ENCODE peak calls at places on chromosome 20, in nine cellular contexts. One of them, this sample, is unnamed.

GRCh38 chr20:46215913-46216707 is 92.2 kb downstream of the CDH22 start:
- DNase-seq in EL: peak; percentile 82
- DNase-seq in DMS153: no peak
- DNase-seq in fibroblast of lung: peak; percentile 59
- DNase-seq in glutamatergic neuron: peak; percentile 81
- DNase-seq in stimulated activated CD4-positive, alpha-beta T cell treated with anti-CD3 and anti-CD28 coated beads, Interleukin-4, amount 100 ng/mL, for 48 hours: no peak
- DNase-seq in activated T-cell treated with anti-CD3 and anti-CD28 coated beads, Interleukin-2, amount 50 U/mL, for 24 hours: no peak
- DNase-seq in AG09319: no peak
- DNase-seq in Right ventricle myocardium inferior: no peak
- DNase-seq in this sample: no peak

GRCh38 chr20:35907017-35907685 is 47.2 kb downstream of the SCAND1 start:
- DNase-seq in EL: no peak
- DNase-seq in DMS153: no peak
- DNase-seq in fibroblast of lung: no peak
- DNase-seq in glutamatergic neuron: no peak
- DNase-seq in stimulated activated CD4-positive, alpha-beta T cell treated with anti-CD3 and anti-CD28 coated beads, Interleukin-4, amount 100 ng/mL, for 48 hours: no peak
- DNase-seq in activated T-cell treated with anti-CD3 and anti-CD28 coated beads, Interleukin-2, amount 50 U/mL, for 24 hours: no peak
- DNase-seq in AG09319: no peak
- DNase-seq in Right ventricle myocardium inferior: no peak
- DNase-seq in this sample: no peak

GRCh38 chr20:62064788-62065668 is 653 bp downstream of the TAF4 start:
- DNase-seq in EL: peak; percentile 12
- DNase-seq in DMS153: no peak
- DNase-seq in fibroblast of lung: no peak
- DNase-seq in glutamatergic neuron: peak; percentile 60
- DNase-seq in stimulated activated CD4-positive, alpha-beta T cell treated with anti-CD3 and anti-CD28 coated beads, Interleukin-4, amount 100 ng/mL, for 48 hours: no peak
- DNase-seq in activated T-cell treated with anti-CD3 and anti-CD28 coated beads, Interleukin-2, amount 50 U/mL, for 24 hours: no peak
- DNase-seq in AG09319: no peak
- DNase-seq in Right ventricle myocardium inferior: no peak
- DNase-seq in this sample: no peak

GRCh38 chr20:23032056-23032455 is 3.1 kb upstream of the SSTR4 start:
- DNase-seq in EL: no peak
- DNase-seq in DMS153: no peak
- DNase-seq in fibroblast of lung: no peak
- DNase-seq in glutamatergic neuron: no peak
- DNase-seq in stimulated activated CD4-positive, alpha-beta T cell treated with anti-CD3 and anti-CD28 coated beads, Interleukin-4, amount 100 ng/mL, for 48 hours: no peak
- DNase-seq in activated T-cell treated with anti-CD3 and anti-CD28 coated beads, Interleukin-2, amount 50 U/mL, for 24 hours: no peak
- DNase-seq in AG09319: no peak
- DNase-seq in Right ventricle myocardium inferior: no peak
- DNase-seq in this sample: no peak

GRCh38 chr20:63737940-63738686 is 1.5 kb upstream of the SLC2A4RG start:
- DNase-seq in EL: no peak
- DNase-seq in DMS153: no peak
- DNase-seq in fibroblast of lung: no peak
- DNase-seq in glutamatergic neuron: peak; percentile 46
- DNase-seq in stimulated activated CD4-positive, alpha-beta T cell treated with anti-CD3 and anti-CD28 coated beads, Interleukin-4, amount 100 ng/mL, for 48 hours: no peak
- DNase-seq in activated T-cell treated with anti-CD3 and anti-CD28 coated beads, Interleukin-2, amount 50 U/mL, for 24 hours: peak; percentile 68
- DNase-seq in AG09319: no peak
- DNase-seq in Right ventricle myocardium inferior: no peak
- DNase-seq in this sample: no peak

GRCh38 chr20:7893019-7893730 is 47.1 kb downstream of the HAO1 start:
- DNase-seq in EL: no peak
- DNase-seq in DMS153: no peak
- DNase-seq in fibroblast of lung: no peak
- DNase-seq in glutamatergic neuron: no peak
- DNase-seq in stimulated activated CD4-positive, alpha-beta T cell treated with anti-CD3 and anti-CD28 coated beads, Interleukin-4, amount 100 ng/mL, for 48 hours: no peak
- DNase-seq in activated T-cell treated with anti-CD3 and anti-CD28 coated beads, Interleukin-2, amount 50 U/mL, for 24 hours: no peak
- DNase-seq in AG09319: no peak
- DNase-seq in Right ventricle myocardium inferior: no peak
- DNase-seq in this sample: no peak

GRCh38 chr20:19745106-19745505 is 13.0 kb upstream of the RIN2 start:
- DNase-seq in EL: no peak
- DNase-seq in DMS153: no peak
- DNase-seq in fibroblast of lung: no peak
- DNase-seq in glutamatergic neuron: no peak
- DNase-seq in stimulated activated CD4-positive, alpha-beta T cell treated with anti-CD3 and anti-CD28 coated beads, Interleukin-4, amount 100 ng/mL, for 48 hours: no peak
- DNase-seq in activated T-cell treated with anti-CD3 and anti-CD28 coated beads, Interleukin-2, amount 50 U/mL, for 24 hours: no peak
- DNase-seq in AG09319: no peak
- DNase-seq in Right ventricle myocardium inferior: no peak
- DNase-seq in this sample: no peak

GRCh38 chr20:62804632-62805364 is at the start of gene OGFR:
- DNase-seq in EL: peak; percentile 64
- DNase-seq in DMS153: no peak
- DNase-seq in fibroblast of lung: peak; percentile 51
- DNase-seq in glutamatergic neuron: peak; percentile 65
- DNase-seq in stimulated activated CD4-positive, alpha-beta T cell treated with anti-CD3 and anti-CD28 coated beads, Interleukin-4, amount 100 ng/mL, for 48 hours: peak; percentile 53
- DNase-seq in activated T-cell treated with anti-CD3 and anti-CD28 coated beads, Interleukin-2, amount 50 U/mL, for 24 hours: peak; percentile 83
- DNase-seq in AG09319: no peak
- DNase-seq in Right ventricle myocardium inferior: peak; percentile 85
- DNase-seq in this sample: no peak

GRCh38 chr20:54025166-54025835 is 45.1 kb downstream of the BCAS1 start:
- DNase-seq in EL: no peak
- DNase-seq in DMS153: no peak
- DNase-seq in fibroblast of lung: peak; percentile 89
- DNase-seq in glutamatergic neuron: no peak
- DNase-seq in stimulated activated CD4-positive, alpha-beta T cell treated with anti-CD3 and anti-CD28 coated beads, Interleukin-4, amount 100 ng/mL, for 48 hours: no peak
- DNase-seq in activated T-cell treated with anti-CD3 and anti-CD28 coated beads, Interleukin-2, amount 50 U/mL, for 24 hours: no peak
- DNase-seq in AG09319: peak; percentile 29
- DNase-seq in Right ventricle myocardium inferior: no peak
- DNase-seq in this sample: peak; percentile 58

GRCh38 chr20:45350217-45350616 is 2.0 kb upstream of the SDC4 start:
- DNase-seq in EL: no peak
- DNase-seq in DMS153: no peak
- DNase-seq in fibroblast of lung: no peak
- DNase-seq in glutamatergic neuron: no peak
- DNase-seq in stimulated activated CD4-positive, alpha-beta T cell treated with anti-CD3 and anti-CD28 coated beads, Interleukin-4, amount 100 ng/mL, for 48 hours: no peak
- DNase-seq in activated T-cell treated with anti-CD3 and anti-CD28 coated beads, Interleukin-2, amount 50 U/mL, for 24 hours: no peak
- DNase-seq in AG09319: no peak
- DNase-seq in Right ventricle myocardium inferior: no peak
- DNase-seq in this sample: no peak

GRCh38 chr20:36335187-36335870 is 29.2 kb downstream of the DLGAP4 start:
- DNase-seq in EL: no peak
- DNase-seq in DMS153: no peak
- DNase-seq in fibroblast of lung: no peak
- DNase-seq in glutamatergic neuron: peak; percentile 10
- DNase-seq in stimulated activated CD4-positive, alpha-beta T cell treated with anti-CD3 and anti-CD28 coated beads, Interleukin-4, amount 100 ng/mL, for 48 hours: no peak
- DNase-seq in activated T-cell treated with anti-CD3 and anti-CD28 coated beads, Interleukin-2, amount 50 U/mL, for 24 hours: no peak
- DNase-seq in AG09319: no peak
- DNase-seq in Right ventricle myocardium inferior: no peak
- DNase-seq in this sample: no peak

GRCh38 chr20:884983-885952 is 30.9 kb downstream of the ANGPT4 start:
- DNase-seq in EL: peak; percentile 19
- DNase-seq in DMS153: peak; percentile 25
- DNase-seq in fibroblast of lung: peak; percentile 38
- DNase-seq in glutamatergic neuron: peak; percentile 83
- DNase-seq in stimulated activated CD4-positive, alpha-beta T cell treated with anti-CD3 and anti-CD28 coated beads, Interleukin-4, amount 100 ng/mL, for 48 hours: no peak
- DNase-seq in activated T-cell treated with anti-CD3 and anti-CD28 coated beads, Interleukin-2, amount 50 U/mL, for 24 hours: no peak
- DNase-seq in AG09319: no peak
- DNase-seq in Right ventricle myocardium inferior: peak; percentile 87
- DNase-seq in this sample: peak; percentile 10

GRCh38 chr20:18506744-18507143 is 996 bp upstream of the SEC23B start:
- DNase-seq in EL: no peak
- DNase-seq in DMS153: no peak
- DNase-seq in fibroblast of lung: no peak
- DNase-seq in glutamatergic neuron: no peak
- DNase-seq in stimulated activated CD4-positive, alpha-beta T cell treated with anti-CD3 and anti-CD28 coated beads, Interleukin-4, amount 100 ng/mL, for 48 hours: no peak
- DNase-seq in activated T-cell treated with anti-CD3 and anti-CD28 coated beads, Interleukin-2, amount 50 U/mL, for 24 hours: peak; percentile 35
- DNase-seq in AG09319: no peak
- DNase-seq in Right ventricle myocardium inferior: no peak
- DNase-seq in this sample: no peak

GRCh38 chr20:21139881-21140566 is 14.1 kb downstream of the KIZ start:
- DNase-seq in EL: no peak
- DNase-seq in DMS153: no peak
- DNase-seq in fibroblast of lung: no peak
- DNase-seq in glutamatergic neuron: no peak
- DNase-seq in stimulated activated CD4-positive, alpha-beta T cell treated with anti-CD3 and anti-CD28 coated beads, Interleukin-4, amount 100 ng/mL, for 48 hours: no peak
- DNase-seq in activated T-cell treated with anti-CD3 and anti-CD28 coated beads, Interleukin-2, amount 50 U/mL, for 24 hours: no peak
- DNase-seq in AG09319: no peak
- DNase-seq in Right ventricle myocardium inferior: no peak
- DNase-seq in this sample: no peak

GRCh38 chr20:58555078-58555765 is 40.0 kb upstream of the APCDD1L start:
- DNase-seq in EL: peak; percentile 86
- DNase-seq in DMS153: no peak
- DNase-seq in fibroblast of lung: peak; percentile 93
- DNase-seq in glutamatergic neuron: no peak
- DNase-seq in stimulated activated CD4-positive, alpha-beta T cell treated with anti-CD3 and anti-CD28 coated beads, Interleukin-4, amount 100 ng/mL, for 48 hours: no peak
- DNase-seq in activated T-cell treated with anti-CD3 and anti-CD28 coated beads, Interleukin-2, amount 50 U/mL, for 24 hours: no peak
- DNase-seq in AG09319: peak; percentile 27
- DNase-seq in Right ventricle myocardium inferior: no peak
- DNase-seq in this sample: peak; percentile 82

GRCh38 chr20:24984963-24985640 is 7.4 kb downstream of the APMAP start:
- DNase-seq in EL: no peak
- DNase-seq in DMS153: no peak
- DNase-seq in fibroblast of lung: no peak
- DNase-seq in glutamatergic neuron: no peak
- DNase-seq in stimulated activated CD4-positive, alpha-beta T cell treated with anti-CD3 and anti-CD28 coated beads, Interleukin-4, amount 100 ng/mL, for 48 hours: no peak
- DNase-seq in activated T-cell treated with anti-CD3 and anti-CD28 coated beads, Interleukin-2, amount 50 U/mL, for 24 hours: peak; percentile 20
- DNase-seq in AG09319: no peak
- DNase-seq in Right ventricle myocardium inferior: no peak
- DNase-seq in this sample: no peak

GRCh38 chr20:63083831-63084562 is 77.2 kb upstream of the BHLHE23 start:
- DNase-seq in EL: no peak
- DNase-seq in DMS153: no peak
- DNase-seq in fibroblast of lung: no peak
- DNase-seq in glutamatergic neuron: peak; percentile 17
- DNase-seq in stimulated activated CD4-positive, alpha-beta T cell treated with anti-CD3 and anti-CD28 coated beads, Interleukin-4, amount 100 ng/mL, for 48 hours: no peak
- DNase-seq in activated T-cell treated with anti-CD3 and anti-CD28 coated beads, Interleukin-2, amount 50 U/mL, for 24 hours: no peak
- DNase-seq in AG09319: no peak
- DNase-seq in Right ventricle myocardium inferior: peak; percentile 53
- DNase-seq in this sample: no peak

GRCh38 chr20:22383156-22383555 is 201.2 kb downstream of the FOXA2 start:
- DNase-seq in EL: no peak
- DNase-seq in DMS153: no peak
- DNase-seq in fibroblast of lung: peak; percentile 58
- DNase-seq in glutamatergic neuron: no peak
- DNase-seq in stimulated activated CD4-positive, alpha-beta T cell treated with anti-CD3 and anti-CD28 coated beads, Interleukin-4, amount 100 ng/mL, for 48 hours: no peak
- DNase-seq in activated T-cell treated with anti-CD3 and anti-CD28 coated beads, Interleukin-2, amount 50 U/mL, for 24 hours: no peak
- DNase-seq in AG09319: no peak
- DNase-seq in Right ventricle myocardium inferior: no peak
- DNase-seq in this sample: no peak

GRCh38 chr20:20204326-20204725 is 152.0 kb downstream of the CFAP61 start:
- DNase-seq in EL: no peak
- DNase-seq in DMS153: peak; percentile 75
- DNase-seq in fibroblast of lung: no peak
- DNase-seq in glutamatergic neuron: no peak
- DNase-seq in stimulated activated CD4-positive, alpha-beta T cell treated with anti-CD3 and anti-CD28 coated beads, Interleukin-4, amount 100 ng/mL, for 48 hours: no peak
- DNase-seq in activated T-cell treated with anti-CD3 and anti-CD28 coated beads, Interleukin-2, amount 50 U/mL, for 24 hours: no peak
- DNase-seq in AG09319: no peak
- DNase-seq in Right ventricle myocardium inferior: no peak
- DNase-seq in this sample: no peak

GRCh38 chr20:43318749-43319148 is 129.0 kb upstream of the PTPRT start:
- DNase-seq in EL: no peak
- DNase-seq in DMS153: no peak
- DNase-seq in fibroblast of lung: no peak
- DNase-seq in glutamatergic neuron: no peak
- DNase-seq in stimulated activated CD4-positive, alpha-beta T cell treated with anti-CD3 and anti-CD28 coated beads, Interleukin-4, amount 100 ng/mL, for 48 hours: no peak
- DNase-seq in activated T-cell treated with anti-CD3 and anti-CD28 coated beads, Interleukin-2, amount 50 U/mL, for 24 hours: no peak
- DNase-seq in AG09319: no peak
- DNase-seq in Right ventricle myocardium inferior: no peak
- DNase-seq in this sample: no peak

GRCh38 chr20:45983279-45983743 is 11.3 kb upstream of the ZNF335 start:
- DNase-seq in EL: no peak
- DNase-seq in DMS153: no peak
- DNase-seq in fibroblast of lung: no peak
- DNase-seq in glutamatergic neuron: no peak
- DNase-seq in stimulated activated CD4-positive, alpha-beta T cell treated with anti-CD3 and anti-CD28 coated beads, Interleukin-4, amount 100 ng/mL, for 48 hours: no peak
- DNase-seq in activated T-cell treated with anti-CD3 and anti-CD28 coated beads, Interleukin-2, amount 50 U/mL, for 24 hours: no peak
- DNase-seq in AG09319: no peak
- DNase-seq in Right ventricle myocardium inferior: no peak
- DNase-seq in this sample: no peak

GRCh38 chr20:45019764-45020126 is 53.4 kb downstream of the STK4 start:
- DNase-seq in EL: no peak
- DNase-seq in DMS153: no peak
- DNase-seq in fibroblast of lung: peak; percentile 17
- DNase-seq in glutamatergic neuron: no peak
- DNase-seq in stimulated activated CD4-positive, alpha-beta T cell treated with anti-CD3 and anti-CD28 coated beads, Interleukin-4, amount 100 ng/mL, for 48 hours: no peak
- DNase-seq in activated T-cell treated with anti-CD3 and anti-CD28 coated beads, Interleukin-2, amount 50 U/mL, for 24 hours: no peak
- DNase-seq in AG09319: no peak
- DNase-seq in Right ventricle myocardium inferior: no peak
- DNase-seq in this sample: no peak

GRCh38 chr20:47574616-47575401 is 73.1 kb downstream of the NCOA3 start:
- DNase-seq in EL: peak; percentile 37
- DNase-seq in DMS153: peak; percentile 88
- DNase-seq in fibroblast of lung: peak; percentile 34
- DNase-seq in glutamatergic neuron: no peak
- DNase-seq in stimulated activated CD4-positive, alpha-beta T cell treated with anti-CD3 and anti-CD28 coated beads, Interleukin-4, amount 100 ng/mL, for 48 hours: no peak
- DNase-seq in activated T-cell treated with anti-CD3 and anti-CD28 coated beads, Interleukin-2, amount 50 U/mL, for 24 hours: no peak
- DNase-seq in AG09319: no peak
- DNase-seq in Right ventricle myocardium inferior: no peak
- DNase-seq in this sample: no peak

GRCh38 chr20:17685168-17685567 is 3.1 kb upstream of the RRBP1 start:
- DNase-seq in EL: no peak
- DNase-seq in DMS153: no peak
- DNase-seq in fibroblast of lung: no peak
- DNase-seq in glutamatergic neuron: no peak
- DNase-seq in stimulated activated CD4-positive, alpha-beta T cell treated with anti-CD3 and anti-CD28 coated beads, Interleukin-4, amount 100 ng/mL, for 48 hours: no peak
- DNase-seq in activated T-cell treated with anti-CD3 and anti-CD28 coated beads, Interleukin-2, amount 50 U/mL, for 24 hours: no peak
- DNase-seq in AG09319: no peak
- DNase-seq in Right ventricle myocardium inferior: no peak
- DNase-seq in this sample: no peak

GRCh38 chr20:57659789-57660509 is 39.7 kb upstream of the ZBP1 start:
- DNase-seq in EL: no peak
- DNase-seq in DMS153: no peak
- DNase-seq in fibroblast of lung: no peak
- DNase-seq in glutamatergic neuron: peak; percentile 9
- DNase-seq in stimulated activated CD4-positive, alpha-beta T cell treated with anti-CD3 and anti-CD28 coated beads, Interleukin-4, amount 100 ng/mL, for 48 hours: no peak
- DNase-seq in activated T-cell treated with anti-CD3 and anti-CD28 coated beads, Interleukin-2, amount 50 U/mL, for 24 hours: no peak
- DNase-seq in AG09319: no peak
- DNase-seq in Right ventricle myocardium inferior: peak; percentile 55
- DNase-seq in this sample: no peak

GRCh38 chr20:2874456-2874855 is 1.2 kb downstream of the PTPRA start:
- DNase-seq in EL: peak; percentile 29
- DNase-seq in DMS153: no peak
- DNase-seq in fibroblast of lung: no peak
- DNase-seq in glutamatergic neuron: no peak
- DNase-seq in stimulated activated CD4-positive, alpha-beta T cell treated with anti-CD3 and anti-CD28 coated beads, Interleukin-4, amount 100 ng/mL, for 48 hours: no peak
- DNase-seq in activated T-cell treated with anti-CD3 and anti-CD28 coated beads, Interleukin-2, amount 50 U/mL, for 24 hours: no peak
- DNase-seq in AG09319: no peak
- DNase-seq in Right ventricle myocardium inferior: no peak
- DNase-seq in this sample: no peak

GRCh38 chr20:22460231-22460630 is 124.1 kb downstream of the FOXA2 start:
- DNase-seq in EL: no peak
- DNase-seq in DMS153: peak; percentile 36
- DNase-seq in fibroblast of lung: no peak
- DNase-seq in glutamatergic neuron: no peak
- DNase-seq in stimulated activated CD4-positive, alpha-beta T cell treated with anti-CD3 and anti-CD28 coated beads, Interleukin-4, amount 100 ng/mL, for 48 hours: no peak
- DNase-seq in activated T-cell treated with anti-CD3 and anti-CD28 coated beads, Interleukin-2, amount 50 U/mL, for 24 hours: no peak
- DNase-seq in AG09319: no peak
- DNase-seq in Right ventricle myocardium inferior: no peak
- DNase-seq in this sample: no peak

GRCh38 chr20:40706977-40707582 is 18.0 kb upstream of the MAFB start:
- DNase-seq in EL: peak; percentile 8
- DNase-seq in DMS153: no peak
- DNase-seq in fibroblast of lung: no peak
- DNase-seq in glutamatergic neuron: no peak
- DNase-seq in stimulated activated CD4-positive, alpha-beta T cell treated with anti-CD3 and anti-CD28 coated beads, Interleukin-4, amount 100 ng/mL, for 48 hours: no peak
- DNase-seq in activated T-cell treated with anti-CD3 and anti-CD28 coated beads, Interleukin-2, amount 50 U/mL, for 24 hours: no peak
- DNase-seq in AG09319: no peak
- DNase-seq in Right ventricle myocardium inferior: no peak
- DNase-seq in this sample: no peak

GRCh38 chr20:47941869-47942268 is 156.6 kb upstream of the SULF2 start:
- DNase-seq in EL: no peak
- DNase-seq in DMS153: no peak
- DNase-seq in fibroblast of lung: no peak
- DNase-seq in glutamatergic neuron: no peak
- DNase-seq in stimulated activated CD4-positive, alpha-beta T cell treated with anti-CD3 and anti-CD28 coated beads, Interleukin-4, amount 100 ng/mL, for 48 hours: no peak
- DNase-seq in activated T-cell treated with anti-CD3 and anti-CD28 coated beads, Interleukin-2, amount 50 U/mL, for 24 hours: no peak
- DNase-seq in AG09319: no peak
- DNase-seq in Right ventricle myocardium inferior: no peak
- DNase-seq in this sample: no peak

GRCh38 chr20:51335329-51335841 is 207.1 kb downstream of the NFATC2 start:
- DNase-seq in EL: peak; percentile 99
- DNase-seq in DMS153: no peak
- DNase-seq in fibroblast of lung: peak; percentile 100
- DNase-seq in glutamatergic neuron: no peak
- DNase-seq in stimulated activated CD4-positive, alpha-beta T cell treated with anti-CD3 and anti-CD28 coated beads, Interleukin-4, amount 100 ng/mL, for 48 hours: peak; percentile 13
- DNase-seq in activated T-cell treated with anti-CD3 and anti-CD28 coated beads, Interleukin-2, amount 50 U/mL, for 24 hours: no peak
- DNase-seq in AG09319: peak; percentile 56
- DNase-seq in Right ventricle myocardium inferior: no peak
- DNase-seq in this sample: peak; percentile 60

GRCh38 chr20:32535953-32536823 is 48.9 kb downstream of the NOL4L start:
- DNase-seq in EL: peak; percentile 15
- DNase-seq in DMS153: peak; percentile 78
- DNase-seq in fibroblast of lung: no peak
- DNase-seq in glutamatergic neuron: peak; percentile 89
- DNase-seq in stimulated activated CD4-positive, alpha-beta T cell treated with anti-CD3 and anti-CD28 coated beads, Interleukin-4, amount 100 ng/mL, for 48 hours: no peak
- DNase-seq in activated T-cell treated with anti-CD3 and anti-CD28 coated beads, Interleukin-2, amount 50 U/mL, for 24 hours: peak; percentile 79
- DNase-seq in AG09319: no peak
- DNase-seq in Right ventricle myocardium inferior: no peak
- DNase-seq in this sample: no peak